ENCODE peak calls at places on chromosomes 4 and X, in four cellular contexts. D is cardiac fibroblast, Q is tibial artery, E is tibial nerve. G is an unnamed sample.

GRCh38 chrX:6708676-6709075 is 173.8 kb upstream of the VCX3A start:
- DNase-seq in E (no peak), D (no peak), Q (no peak), G (no peak)

GRCh38 chr4:88979292-88979691 is 77.7 kb downstream of the FAM13A start:
- DNase-seq in E (no peak), D (no peak), Q (no peak), G (no peak)

GRCh38 chrX:154719132-154719675 is 31.7 kb downstream of the GAB3 start:
- DNase-seq in E (no peak), Q (no peak), D (peak; percentile 94), G (no peak)

GRCh38 chrX:130778773-130779172 is 124.2 kb downstream of the ENOX2 start:
- DNase-seq in E (no peak), Q (no peak), D (peak; percentile 50), G (no peak)

GRCh38 chr4:122783301-122784215 is 43.1 kb upstream of the FGF2 start:
- DNase-seq in D (peak; percentile 97), Q (peak; percentile 53), E (peak; percentile 14), G (no peak)

GRCh38 chr4:150238591-150238990 is 160.3 kb downstream of the DCLK2 start:
- DNase-seq in E (no peak), D (no peak), Q (no peak), G (no peak)

GRCh38 chr4:126405369-126405982 is 1090.7 kb downstream of the FAT4 start:
- DNase-seq in E (no peak), Q (no peak), D (peak; percentile 32), G (no peak)

GRCh38 chrX:5051831-5052491 is 1176.7 kb downstream of the NLGN4X start:
- DNase-seq in Q (peak; percentile 66), E (no peak), D (peak; percentile 90), G (no peak)

GRCh38 chr4:81084624-81085023 is 54.1 kb downstream of the BMP3 start:
- DNase-seq in Q (no peak), D (no peak), E (no peak), G (no peak)

GRCh38 chr4:86594559-86595425 is 677 bp downstream of the PTPN13 start:
- DNase-seq in E (no peak), Q (peak; percentile 45), D (peak; percentile 76), G (no peak)

GRCh38 chrX:13463608-13464007 is 105.8 kb upstream of the EGFL6 start:
- DNase-seq in D (peak; percentile 96), E (peak; percentile 16), Q (peak; percentile 54), G (no peak)

GRCh38 chr4:131344761-131345160 is 1804.3 kb upstream of the PCDH10 start:
- DNase-seq in D (no peak), Q (no peak), E (no peak), G (no peak)

GRCh38 chr4:45989775-45990174 is 134.1 kb downstream of the GABRG1 start:
- DNase-seq in E (no peak), D (no peak), Q (no peak), G (no peak)

GRCh38 chr4:80305466-80305865 is 30.1 kb upstream of the CFAP299 start:
- DNase-seq in Q (no peak), E (no peak), D (peak; percentile 80), G (no peak)

GRCh38 chr4:179867300-179867878 is 2375.8 kb upstream of the TENM3 start:
- DNase-seq in Q (no peak), D (peak; percentile 16), E (no peak), G (no peak)

GRCh38 chr4:81214518-81215218 is 354 bp downstream of the PRKG2 start:
- DNase-seq in D (peak; percentile 46), E (no peak), Q (no peak), G (no peak)

GRCh38 chrX:144946696-144947095 is 300.6 kb upstream of the SPANXN1 start:
- DNase-seq in Q (no peak), E (no peak), D (peak; percentile 74), G (no peak)

GRCh38 chr4:157315968-157316367 is 95.4 kb downstream of the GRIA2 start:
- DNase-seq in Q (no peak), E (no peak), D (peak; percentile 10), G (no peak)

DNA sequence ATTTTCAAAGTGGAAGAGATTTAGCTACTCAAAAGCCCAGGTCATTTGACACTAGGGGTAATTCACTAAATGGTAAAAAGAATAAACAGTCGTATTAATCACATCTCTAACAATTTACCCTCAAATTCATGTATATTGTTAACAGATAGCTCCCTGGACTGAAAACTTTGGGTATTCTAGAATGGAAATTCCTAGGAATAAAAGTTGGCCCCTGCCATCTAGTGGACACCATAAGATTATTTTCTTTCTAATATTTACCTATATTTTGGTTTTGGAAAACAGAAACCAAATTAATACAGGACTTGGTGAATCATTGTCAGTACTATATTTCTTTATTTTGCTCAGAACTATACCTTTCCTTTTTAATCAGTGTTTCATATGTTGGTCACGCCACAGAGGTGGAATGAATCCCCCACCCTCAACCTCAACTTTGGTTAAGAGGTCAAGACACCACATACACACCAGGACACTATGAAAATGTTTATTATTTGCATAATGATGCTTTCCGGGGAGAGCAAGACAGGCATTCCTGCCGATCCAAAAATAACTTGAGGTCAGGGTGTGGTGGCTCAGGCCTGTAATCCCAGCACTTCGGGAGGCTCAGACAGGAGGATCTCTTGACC is 96.2 kb upstream of the APOOL start:
- DNase-seq in D (peak; percentile 41), Q (no peak), E (no peak), G (no peak)
- TF ChIP-seq CTCF in D (no peak), Q (peak; percentile 47), E (no peak), G (no peak)

GRCh38 chr4:186068581-186069402 is at the start of gene TLR3:
- DNase-seq in D (peak; percentile 53), E (no peak), Q (no peak), G (no peak)

GRCh38 chr4:186069734-186070133 is 778 bp downstream of the TLR3 start:
- DNase-seq in E (no peak), D (no peak), Q (no peak), G (no peak)

GRCh38 chr4:186072516-186072915 is 3.6 kb downstream of the TLR3 start:
- DNase-seq in E (no peak), D (no peak), Q (no peak), G (no peak)

GRCh38 chr4:186061919-186062318 is 7.0 kb upstream of the TLR3 start:
- DNase-seq in D (no peak), Q (no peak), E (no peak), G (no peak)

DNA sequence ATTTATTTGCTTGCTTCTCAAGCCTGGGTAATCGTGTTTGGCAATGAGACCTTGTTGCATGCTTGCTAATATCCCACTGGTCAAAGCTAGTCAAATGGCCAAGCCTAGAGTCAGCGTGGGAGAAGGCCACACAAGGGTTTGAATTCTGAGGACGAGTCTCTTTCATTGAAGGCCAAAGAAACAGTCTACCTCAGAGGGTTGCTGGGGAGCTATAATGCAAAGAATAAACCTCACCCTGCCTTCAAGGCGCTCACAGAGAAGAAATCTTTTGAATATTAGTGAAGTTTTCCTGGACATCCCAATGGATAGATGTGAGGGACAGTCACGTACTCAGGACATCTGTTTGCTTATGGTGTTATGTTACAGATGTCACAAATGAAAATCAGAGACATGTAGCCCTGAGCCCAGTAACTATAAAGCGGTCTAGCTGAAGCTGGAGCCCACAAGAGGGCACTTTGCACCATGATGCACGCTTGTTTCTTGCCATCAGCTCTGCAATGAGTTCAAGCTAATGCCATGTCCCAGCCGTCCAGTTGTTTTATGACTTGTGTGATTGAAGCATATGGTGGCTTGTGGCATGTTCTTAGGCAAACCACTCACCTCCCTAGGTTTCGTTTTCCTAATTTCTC is 1.1 kb upstream of the TLR3 start:
- DNase-seq in D (peak; percentile 69), E (peak; percentile 23), Q (peak; percentile 54), G (peak; percentile 25)
- TF ChIP-seq CTCF in D (peak; percentile 45), E (no peak), Q (peak; percentile 32), G (no peak)

GRCh38 chr4:24515698-24516097 is 68.7 kb downstream of the DHX15 start:
- DNase-seq in E (no peak), D (peak; percentile 24), Q (no peak), G (no peak)
- TF ChIP-seq CTCF in E (no peak), D (no peak), Q (no peak), G (no peak)

DNA sequence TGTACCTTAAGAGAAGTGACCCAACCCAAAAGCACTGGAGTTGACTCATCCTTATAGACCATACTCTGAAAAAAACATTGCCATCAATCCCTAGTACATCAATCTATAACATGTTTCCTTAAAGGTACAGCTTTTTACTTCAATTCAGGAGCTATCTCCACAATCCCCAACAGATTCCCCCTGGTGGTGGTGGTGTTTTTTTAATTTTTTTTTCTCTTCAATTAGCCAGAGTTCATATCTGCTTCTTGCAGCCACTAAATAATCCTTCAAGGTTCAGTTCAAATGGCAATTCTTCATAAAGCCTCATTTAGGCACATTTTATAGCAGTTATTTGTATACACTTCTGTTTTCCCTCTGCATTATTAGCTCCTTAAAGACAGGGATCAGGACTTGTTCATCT is 60.7 kb upstream of the KDR start:
- DNase-seq in Q (no peak), E (no peak), D (no peak), G (no peak)
- TF ChIP-seq CTCF in Q (no peak), E (no peak), D (peak; percentile 17), G (no peak)

GRCh38 chr4:176492648-176493302 is 173.0 kb downstream of the SPCS3 start:
- DNase-seq in Q (no peak), D (peak; percentile 56), E (no peak), G (no peak)
- TF ChIP-seq CTCF in Q (no peak), D (no peak), E (no peak), G (no peak)